ENCODE peak calls at places on chromosomes 4 and X, in five cellular contexts. One of them, this sample, is unnamed.
A peak's percentile ranks its signal among the peaks of the same experiment; 100 is the strongest.

GRCh38 chrX:116961872-116962582 is 499.3 kb upstream of the CT83 start:
- DNase-seq in T-helper 9 cell: no peak
- DNase-seq in hippocampal formation: no peak
- DNase-seq in choroid plexus epithelial cell: no peak
- DNase-seq in AG04449: no peak
- DNase-seq in this sample: no peak

GRCh38 chr4:47486306-47486705 is 1.2 kb downstream of the ATP10D start:
- DNase-seq in hippocampal formation: no peak
- DNase-seq in AG04449: no peak
- DNase-seq in T-helper 9 cell: no peak
- DNase-seq in choroid plexus epithelial cell: peak; percentile 48
- DNase-seq in this sample: no peak

GRCh38 chrX:121570072-121570841 is 522.8 kb downstream of the GLUD2 start:
- DNase-seq in hippocampal formation: no peak
- DNase-seq in T-helper 9 cell: no peak
- DNase-seq in AG04449: no peak
- DNase-seq in choroid plexus epithelial cell: peak; percentile 26
- DNase-seq in this sample: no peak

GRCh38 chr4:3255611-3256186 is 6.7 kb downstream of the MSANTD1 start:
- DNase-seq in T-helper 9 cell: no peak
- DNase-seq in choroid plexus epithelial cell: no peak
- DNase-seq in AG04449: no peak
- DNase-seq in hippocampal formation: no peak
- DNase-seq in this sample: no peak

GRCh38 chrX:87578978-87579377 is 61.4 kb downstream of the KLHL4 start:
- DNase-seq in T-helper 9 cell: no peak
- DNase-seq in choroid plexus epithelial cell: peak; percentile 43
- DNase-seq in AG04449: no peak
- DNase-seq in hippocampal formation: no peak
- DNase-seq in this sample: no peak

GRCh38 chr4:8112672-8113071 is 45.9 kb downstream of the ABLIM2 start:
- DNase-seq in hippocampal formation: no peak
- DNase-seq in choroid plexus epithelial cell: no peak
- DNase-seq in AG04449: no peak
- DNase-seq in T-helper 9 cell: no peak
- DNase-seq in this sample: no peak

GRCh38 chrX:74521961-74522833 is 92.2 kb downstream of the RLIM start:
- DNase-seq in choroid plexus epithelial cell: no peak
- DNase-seq in hippocampal formation: no peak
- DNase-seq in T-helper 9 cell: no peak
- DNase-seq in AG04449: no peak
- DNase-seq in this sample: no peak

GRCh38 chrX:53255738-53256191 is 25.6 kb downstream of the IQSEC2 start:
- DNase-seq in choroid plexus epithelial cell: no peak
- DNase-seq in AG04449: no peak
- DNase-seq in T-helper 9 cell: no peak
- DNase-seq in hippocampal formation: no peak
- DNase-seq in this sample: no peak

GRCh38 chrX:82748901-82749505 is 759.1 kb upstream of the POU3F4 start:
- DNase-seq in AG04449: no peak
- DNase-seq in T-helper 9 cell: no peak
- DNase-seq in choroid plexus epithelial cell: no peak
- DNase-seq in hippocampal formation: no peak
- DNase-seq in this sample: no peak

GRCh38 chr4:128322986-128323385 is 35.4 kb upstream of the PGRMC2 start:
- DNase-seq in hippocampal formation: no peak
- DNase-seq in choroid plexus epithelial cell: peak; percentile 84
- DNase-seq in AG04449: peak; percentile 72
- DNase-seq in T-helper 9 cell: no peak
- DNase-seq in this sample: no peak

GRCh38 chr4:15755321-15755750 is 22.8 kb upstream of the CD38 start:
- DNase-seq in hippocampal formation: no peak
- DNase-seq in AG04449: no peak
- DNase-seq in choroid plexus epithelial cell: peak; percentile 85
- DNase-seq in T-helper 9 cell: no peak
- DNase-seq in this sample: no peak

GRCh38 chr4:139540161-139540560 is 15.9 kb downstream of the SETD7 start:
- DNase-seq in choroid plexus epithelial cell: no peak
- DNase-seq in T-helper 9 cell: no peak
- DNase-seq in AG04449: no peak
- DNase-seq in hippocampal formation: no peak
- DNase-seq in this sample: no peak

GRCh38 chrX:18354369-18355329 is at the start of gene SCML2:
- DNase-seq in hippocampal formation: peak; percentile 38
- DNase-seq in T-helper 9 cell: peak; percentile 10
- DNase-seq in AG04449: no peak
- DNase-seq in choroid plexus epithelial cell: peak; percentile 19
- DNase-seq in this sample: peak; percentile 1

GRCh38 chr4:27442146-27442545 is 581.5 kb downstream of the STIM2 start:
- DNase-seq in choroid plexus epithelial cell: no peak
- DNase-seq in T-helper 9 cell: no peak
- DNase-seq in AG04449: no peak
- DNase-seq in hippocampal formation: no peak
- DNase-seq in this sample: no peak

GRCh38 chr4:17708992-17709759 is 72.2 kb downstream of the FAM184B start:
- DNase-seq in choroid plexus epithelial cell: no peak
- DNase-seq in AG04449: no peak
- DNase-seq in T-helper 9 cell: no peak
- DNase-seq in hippocampal formation: no peak
- DNase-seq in this sample: no peak

GRCh38 chr4:116829187-116829586 is 256.2 kb downstream of the TRAM1L1 start:
- DNase-seq in AG04449: no peak
- DNase-seq in T-helper 9 cell: no peak
- DNase-seq in choroid plexus epithelial cell: no peak
- DNase-seq in hippocampal formation: no peak
- DNase-seq in this sample: no peak